ENCODE peak calls at places on chromosomes 3 and 15, in ten cellular contexts. One of them, this sample, is unnamed.

GRCh38 chr3:27511724-27512422 is 27.7 kb upstream of the SLC4A7 start:
- DNase-seq in EL: no peak
- DNase-seq in left lung: no peak
- DNase-seq in GM23338: no peak
- DNase-seq in tibial nerve: no peak
- DNase-seq in astrocyte: peak; percentile 30
- DNase-seq in adrenal gland: no peak
- DNase-seq in H9: no peak
- DNase-seq in T-helper 22 cell: no peak
- DNase-seq in HTR-8/SVneo: no peak
- DNase-seq in this sample: no peak

GRCh38 chr3:127161973-127162579 is 30.9 kb upstream of the PRR23E start:
- DNase-seq in T-helper 22 cell: no peak
- DNase-seq in EL: no peak
- DNase-seq in adrenal gland: no peak
- DNase-seq in left lung: no peak
- DNase-seq in GM23338: no peak
- DNase-seq in astrocyte: no peak
- DNase-seq in HTR-8/SVneo: no peak
- DNase-seq in tibial nerve: no peak
- DNase-seq in H9: no peak
- DNase-seq in this sample: no peak

GRCh38 chr15:95680693-95681092 is 649.8 kb upstream of the NR2F2 start:
- DNase-seq in astrocyte: peak; percentile 44
- DNase-seq in T-helper 22 cell: no peak
- DNase-seq in H9: no peak
- DNase-seq in left lung: no peak
- DNase-seq in HTR-8/SVneo: no peak
- DNase-seq in GM23338: no peak
- DNase-seq in EL: no peak
- DNase-seq in adrenal gland: no peak
- DNase-seq in tibial nerve: no peak
- DNase-seq in this sample: no peak

GRCh38 chr15:27028836-27029482 is 58.0 kb downstream of the GABRG3 start:
- DNase-seq in T-helper 22 cell: no peak
- DNase-seq in left lung: no peak
- DNase-seq in adrenal gland: no peak
- DNase-seq in astrocyte: peak; percentile 18
- DNase-seq in EL: no peak
- DNase-seq in HTR-8/SVneo: no peak
- DNase-seq in H9: no peak
- DNase-seq in tibial nerve: no peak
- DNase-seq in GM23338: no peak
- DNase-seq in this sample: no peak

GRCh38 chr3:97823503-97824004 is 1.7 kb downstream of the CRYBG3 start:
- DNase-seq in tibial nerve: no peak
- DNase-seq in HTR-8/SVneo: no peak
- DNase-seq in GM23338: no peak
- DNase-seq in astrocyte: no peak
- DNase-seq in T-helper 22 cell: no peak
- DNase-seq in left lung: no peak
- DNase-seq in adrenal gland: no peak
- DNase-seq in H9: no peak
- DNase-seq in EL: peak; percentile 11
- DNase-seq in this sample: peak; percentile 18

GRCh38 chr15:73573572-73573971 is 59.6 kb downstream of the NPTN start:
- DNase-seq in T-helper 22 cell: no peak
- DNase-seq in HTR-8/SVneo: no peak
- DNase-seq in left lung: no peak
- DNase-seq in H9: no peak
- DNase-seq in GM23338: no peak
- DNase-seq in EL: peak; percentile 13
- DNase-seq in astrocyte: peak; percentile 23
- DNase-seq in tibial nerve: no peak
- DNase-seq in adrenal gland: peak; percentile 42
- DNase-seq in this sample: peak; percentile 60

GRCh38 chr15:51737538-51738305 is at the start of gene LYSMD2:
- DNase-seq in GM23338: peak; percentile 69
- DNase-seq in left lung: peak; percentile 98
- DNase-seq in EL: peak; percentile 71
- DNase-seq in H9: peak; percentile 50
- DNase-seq in adrenal gland: peak; percentile 77
- DNase-seq in T-helper 22 cell: peak; percentile 52
- DNase-seq in HTR-8/SVneo: peak; percentile 40
- DNase-seq in astrocyte: no peak
- DNase-seq in tibial nerve: peak; percentile 58
- DNase-seq in this sample: peak; percentile 57

GRCh38 chr15:41948499-41948898 is 23.9 kb downstream of the EHD4 start:
- DNase-seq in T-helper 22 cell: no peak
- DNase-seq in HTR-8/SVneo: no peak
- DNase-seq in tibial nerve: peak; percentile 57
- DNase-seq in astrocyte: no peak
- DNase-seq in H9: no peak
- DNase-seq in GM23338: no peak
- DNase-seq in left lung: no peak
- DNase-seq in adrenal gland: no peak
- DNase-seq in EL: no peak
- DNase-seq in this sample: no peak

GRCh38 chr3:124478834-124479233 is 251.4 kb upstream of the UMPS start:
- DNase-seq in left lung: no peak
- DNase-seq in EL: no peak
- DNase-seq in astrocyte: no peak
- DNase-seq in tibial nerve: no peak
- DNase-seq in H9: no peak
- DNase-seq in HTR-8/SVneo: no peak
- DNase-seq in T-helper 22 cell: no peak
- DNase-seq in adrenal gland: no peak
- DNase-seq in GM23338: no peak
- DNase-seq in this sample: no peak

GRCh38 chr3:39166932-39167532 is 13.6 kb upstream of the CSRNP1 start:
- DNase-seq in astrocyte: peak; percentile 77
- DNase-seq in H9: no peak
- DNase-seq in T-helper 22 cell: no peak
- DNase-seq in adrenal gland: peak; percentile 94
- DNase-seq in HTR-8/SVneo: no peak
- DNase-seq in left lung: no peak
- DNase-seq in tibial nerve: peak; percentile 84
- DNase-seq in GM23338: no peak
- DNase-seq in EL: peak; percentile 86
- DNase-seq in this sample: peak; percentile 91

GRCh38 chr3:191378142-191378541 is 47.8 kb upstream of the UTS2B start:
- DNase-seq in HTR-8/SVneo: no peak
- DNase-seq in EL: no peak
- DNase-seq in H9: no peak
- DNase-seq in left lung: no peak
- DNase-seq in tibial nerve: no peak
- DNase-seq in astrocyte: no peak
- DNase-seq in T-helper 22 cell: no peak
- DNase-seq in adrenal gland: no peak
- DNase-seq in GM23338: no peak
- DNase-seq in this sample: no peak

GRCh38 chr3:66397745-66398144 is 103.1 kb downstream of the LRIG1 start:
- DNase-seq in left lung: peak; percentile 26
- DNase-seq in EL: no peak
- DNase-seq in adrenal gland: no peak
- DNase-seq in GM23338: no peak
- DNase-seq in T-helper 22 cell: no peak
- DNase-seq in tibial nerve: no peak
- DNase-seq in HTR-8/SVneo: no peak
- DNase-seq in astrocyte: peak; percentile 28
- DNase-seq in H9: no peak
- DNase-seq in this sample: peak; percentile 15

GRCh38 chr15:101672298-101672697 is 20.1 kb upstream of the TM2D3 start:
- DNase-seq in tibial nerve: no peak
- DNase-seq in T-helper 22 cell: no peak
- DNase-seq in HTR-8/SVneo: no peak
- DNase-seq in EL: no peak
- DNase-seq in left lung: no peak
- DNase-seq in astrocyte: no peak
- DNase-seq in GM23338: peak; percentile 47
- DNase-seq in H9: peak; percentile 46
- DNase-seq in adrenal gland: no peak
- DNase-seq in this sample: no peak

GRCh38 chr3:194370753-194371152 is 1.2 kb upstream of the LRRC15 start:
- DNase-seq in tibial nerve: no peak
- DNase-seq in astrocyte: no peak
- DNase-seq in EL: no peak
- DNase-seq in GM23338: no peak
- DNase-seq in T-helper 22 cell: no peak
- DNase-seq in left lung: no peak
- DNase-seq in H9: no peak
- DNase-seq in adrenal gland: no peak
- DNase-seq in HTR-8/SVneo: no peak
- DNase-seq in this sample: no peak

GRCh38 chr3:149528344-149528657 is 53.8 kb downstream of the TM4SF4 start:
- DNase-seq in HTR-8/SVneo: no peak
- DNase-seq in T-helper 22 cell: no peak
- DNase-seq in astrocyte: no peak
- DNase-seq in left lung: no peak
- DNase-seq in GM23338: no peak
- DNase-seq in EL: no peak
- DNase-seq in adrenal gland: no peak
- DNase-seq in H9: no peak
- DNase-seq in tibial nerve: no peak
- DNase-seq in this sample: no peak